ENCODE peak calls at places on chromosomes 7 and 10, in six cellular contexts. One of them, this sample, is unnamed.

GRCh38 chr7:70353310-70353947 is 755.2 kb downstream of the AUTS2 start:
- DNase-seq in choroid plexus epithelial cell: no peak
- DNase-seq in GM10248: no peak
- DNase-seq in GM12865: no peak
- DNase-seq in endothelial cell: no peak
- DNase-seq in astrocyte: no peak
- DNase-seq in this sample: peak; percentile 71

GRCh38 chr10:88428976-88429375 is 154.1 kb downstream of the RNLS start:
- DNase-seq in astrocyte: no peak
- DNase-seq in choroid plexus epithelial cell: no peak
- DNase-seq in endothelial cell: no peak
- DNase-seq in GM10248: no peak
- DNase-seq in GM12865: no peak
- DNase-seq in this sample: no peak

GRCh38 chr10:103712898-103713498 is 142.4 kb downstream of the SH3PXD2A start:
- DNase-seq in endothelial cell: peak; percentile 85
- DNase-seq in GM10248: peak; percentile 78
- DNase-seq in astrocyte: peak; percentile 41
- DNase-seq in GM12865: peak; percentile 81
- DNase-seq in choroid plexus epithelial cell: peak; percentile 85
- DNase-seq in this sample: peak; percentile 77

GRCh38 chr10:71893920-71894319 is 42.9 kb upstream of the PSAP start:
- DNase-seq in choroid plexus epithelial cell: no peak
- DNase-seq in astrocyte: no peak
- DNase-seq in GM10248: no peak
- DNase-seq in GM12865: no peak
- DNase-seq in endothelial cell: no peak
- DNase-seq in this sample: no peak

GRCh38 chr7:137519964-137520363 is 176.4 kb upstream of the PTN start:
- DNase-seq in GM12865: no peak
- DNase-seq in astrocyte: peak; percentile 66
- DNase-seq in choroid plexus epithelial cell: peak; percentile 17
- DNase-seq in endothelial cell: no peak
- DNase-seq in GM10248: no peak
- DNase-seq in this sample: peak; percentile 38

GRCh38 chr7:55254242-55254595 is 110.9 kb upstream of the LANCL2 start:
- DNase-seq in GM12865: no peak
- DNase-seq in choroid plexus epithelial cell: no peak
- DNase-seq in astrocyte: no peak
- DNase-seq in endothelial cell: no peak
- DNase-seq in GM10248: no peak
- DNase-seq in this sample: no peak

GRCh38 chr7:99407849-99408346 is 499 bp downstream of the PDAP1 start:
- DNase-seq in endothelial cell: peak; percentile 24
- DNase-seq in GM12865: peak; percentile 46
- DNase-seq in choroid plexus epithelial cell: peak; percentile 79
- DNase-seq in astrocyte: peak; percentile 79
- DNase-seq in GM10248: no peak
- DNase-seq in this sample: peak; percentile 82

GRCh38 chr7:149753370-149754233 is 19.8 kb downstream of the ZNF467 start:
- DNase-seq in choroid plexus epithelial cell: peak; percentile 59
- DNase-seq in astrocyte: peak; percentile 12
- DNase-seq in GM12865: no peak
- DNase-seq in endothelial cell: peak; percentile 77
- DNase-seq in GM10248: no peak
- DNase-seq in this sample: peak; percentile 33

GRCh38 chr7:33591481-33591880 is 313.9 kb upstream of the BMPER start:
- DNase-seq in choroid plexus epithelial cell: peak; percentile 61
- DNase-seq in GM10248: no peak
- DNase-seq in endothelial cell: no peak
- DNase-seq in astrocyte: no peak
- DNase-seq in GM12865: no peak
- DNase-seq in this sample: no peak

GRCh38 chr7:129923709-129924108 is 29.1 kb downstream of the UBE2H start:
- DNase-seq in astrocyte: peak; percentile 92
- DNase-seq in choroid plexus epithelial cell: peak; percentile 89
- DNase-seq in endothelial cell: no peak
- DNase-seq in GM12865: peak; percentile 51
- DNase-seq in GM10248: peak; percentile 47
- DNase-seq in this sample: peak; percentile 85

GRCh38 chr7:100682228-100682741 is 8.7 kb downstream of the GNB2 start:
- DNase-seq in astrocyte: peak; percentile 35
- DNase-seq in GM12865: no peak
- DNase-seq in choroid plexus epithelial cell: peak; percentile 33
- DNase-seq in GM10248: no peak
- DNase-seq in endothelial cell: no peak
- DNase-seq in this sample: no peak

GRCh38 chr10:16754765-16755164 is 62.5 kb downstream of the RSU1 start:
- DNase-seq in GM10248: no peak
- DNase-seq in endothelial cell: no peak
- DNase-seq in choroid plexus epithelial cell: no peak
- DNase-seq in astrocyte: no peak
- DNase-seq in GM12865: no peak
- DNase-seq in this sample: no peak

GRCh38 chr10:47262606-47263295 is 37.2 kb upstream of the GDF10 start:
- DNase-seq in choroid plexus epithelial cell: peak; percentile 75
- DNase-seq in astrocyte: peak; percentile 70
- DNase-seq in GM12865: no peak
- DNase-seq in GM10248: no peak
- DNase-seq in endothelial cell: no peak
- DNase-seq in this sample: peak; percentile 79

GRCh38 chr7:69912141-69912540 is 313.9 kb downstream of the AUTS2 start:
- DNase-seq in endothelial cell: no peak
- DNase-seq in astrocyte: no peak
- DNase-seq in GM12865: no peak
- DNase-seq in choroid plexus epithelial cell: no peak
- DNase-seq in GM10248: no peak
- DNase-seq in this sample: no peak

GRCh38 chr7:101108961-101109360 is 17.9 kb upstream of the SERPINE1 start:
- DNase-seq in astrocyte: no peak
- DNase-seq in GM12865: no peak
- DNase-seq in choroid plexus epithelial cell: no peak
- DNase-seq in GM10248: peak; percentile 24
- DNase-seq in endothelial cell: no peak
- DNase-seq in this sample: no peak

GRCh38 chr10:132845780-132846595 is 60.0 kb upstream of the NKX6-2 start:
- DNase-seq in GM12865: no peak
- DNase-seq in choroid plexus epithelial cell: no peak
- DNase-seq in GM10248: no peak
- DNase-seq in endothelial cell: no peak
- DNase-seq in astrocyte: no peak
- DNase-seq in this sample: no peak

GRCh38 chr7:114660007-114660406 is 245.4 kb downstream of the FOXP2 start:
- DNase-seq in astrocyte: no peak
- DNase-seq in choroid plexus epithelial cell: no peak
- DNase-seq in endothelial cell: no peak
- DNase-seq in GM12865: no peak
- DNase-seq in GM10248: no peak
- DNase-seq in this sample: no peak

GRCh38 chr10:75776738-75777504 is 345.5 kb downstream of the LRMDA start:
- DNase-seq in astrocyte: no peak
- DNase-seq in choroid plexus epithelial cell: no peak
- DNase-seq in GM10248: no peak
- DNase-seq in GM12865: no peak
- DNase-seq in endothelial cell: no peak
- DNase-seq in this sample: no peak

GRCh38 chr7:66974986-66975590 is 20.3 kb downstream of the SBDS start:
- DNase-seq in astrocyte: no peak
- DNase-seq in GM10248: no peak
- DNase-seq in GM12865: peak; percentile 14
- DNase-seq in endothelial cell: no peak
- DNase-seq in choroid plexus epithelial cell: no peak
- DNase-seq in this sample: no peak

GRCh38 chr10:79093658-79094411 is 25.1 kb downstream of the ZMIZ1 start:
- DNase-seq in choroid plexus epithelial cell: peak; percentile 82
- DNase-seq in GM12865: peak; percentile 62
- DNase-seq in astrocyte: peak; percentile 70
- DNase-seq in GM10248: no peak
- DNase-seq in endothelial cell: no peak
- DNase-seq in this sample: no peak

GRCh38 chr7:5702876-5703571 is 78.4 kb downstream of the RNF216 start:
- DNase-seq in choroid plexus epithelial cell: peak; percentile 57
- DNase-seq in astrocyte: peak; percentile 75
- DNase-seq in GM10248: no peak
- DNase-seq in endothelial cell: no peak
- DNase-seq in GM12865: no peak
- DNase-seq in this sample: no peak

GRCh38 chr10:117619710-117620405 is 77.3 kb downstream of the EMX2 start:
- DNase-seq in astrocyte: no peak
- DNase-seq in GM10248: no peak
- DNase-seq in GM12865: peak; percentile 19
- DNase-seq in endothelial cell: no peak
- DNase-seq in choroid plexus epithelial cell: no peak
- DNase-seq in this sample: peak; percentile 49

GRCh38 chr7:75054744-75055527 is 18.7 kb downstream of the RCC1L start:
- DNase-seq in GM12865: no peak
- DNase-seq in astrocyte: peak; percentile 97
- DNase-seq in endothelial cell: no peak
- DNase-seq in GM10248: no peak
- DNase-seq in choroid plexus epithelial cell: peak; percentile 78
- DNase-seq in this sample: peak; percentile 94

GRCh38 chr10:46326971-46327370 is 40.2 kb downstream of the ANTXRL start:
- DNase-seq in GM12865: no peak
- DNase-seq in astrocyte: no peak
- DNase-seq in choroid plexus epithelial cell: no peak
- DNase-seq in endothelial cell: no peak
- DNase-seq in GM10248: no peak
- DNase-seq in this sample: no peak

GRCh38 chr10:79191951-79192676 is 123.3 kb downstream of the ZMIZ1 start:
- DNase-seq in astrocyte: no peak
- DNase-seq in GM12865: no peak
- DNase-seq in endothelial cell: no peak
- DNase-seq in GM10248: no peak
- DNase-seq in choroid plexus epithelial cell: no peak
- DNase-seq in this sample: no peak

GRCh38 chr10:132538031-132538789 is 623 bp downstream of the INPP5A start:
- DNase-seq in endothelial cell: no peak
- DNase-seq in astrocyte: no peak
- DNase-seq in GM12865: peak; percentile 40
- DNase-seq in GM10248: no peak
- DNase-seq in choroid plexus epithelial cell: no peak
- DNase-seq in this sample: no peak

GRCh38 chr7:133052826-133053225 is 29.1 kb downstream of the CHCHD3 start:
- DNase-seq in GM12865: no peak
- DNase-seq in astrocyte: no peak
- DNase-seq in choroid plexus epithelial cell: no peak
- DNase-seq in GM10248: no peak
- DNase-seq in endothelial cell: no peak
- DNase-seq in this sample: peak; percentile 48

GRCh38 chr7:136183981-136184380 is 206.8 kb upstream of the MTPN start:
- DNase-seq in GM10248: no peak
- DNase-seq in endothelial cell: peak; percentile 9
- DNase-seq in GM12865: no peak
- DNase-seq in astrocyte: peak; percentile 2
- DNase-seq in choroid plexus epithelial cell: peak; percentile 13
- DNase-seq in this sample: no peak
- TF ChIP-seq CTCF in GM10248: no peak
- TF ChIP-seq CTCF in endothelial cell: no peak
- TF ChIP-seq CTCF in GM12865: no peak
- TF ChIP-seq CTCF in astrocyte: no peak
- TF ChIP-seq CTCF in choroid plexus epithelial cell: peak; percentile 21
- TF ChIP-seq CTCF in this sample: no peak

GRCh38 chr7:107703219-107703618 is 40.7 kb upstream of the CBLL1 start:
- DNase-seq in GM10248: no peak
- DNase-seq in astrocyte: no peak
- DNase-seq in GM12865: no peak
- DNase-seq in endothelial cell: no peak
- DNase-seq in choroid plexus epithelial cell: no peak
- DNase-seq in this sample: no peak
- TF ChIP-seq CTCF in GM10248: no peak
- TF ChIP-seq CTCF in astrocyte: no peak
- TF ChIP-seq CTCF in GM12865: no peak
- TF ChIP-seq CTCF in endothelial cell: no peak
- TF ChIP-seq CTCF in choroid plexus epithelial cell: no peak
- TF ChIP-seq CTCF in this sample: no peak

DNA sequence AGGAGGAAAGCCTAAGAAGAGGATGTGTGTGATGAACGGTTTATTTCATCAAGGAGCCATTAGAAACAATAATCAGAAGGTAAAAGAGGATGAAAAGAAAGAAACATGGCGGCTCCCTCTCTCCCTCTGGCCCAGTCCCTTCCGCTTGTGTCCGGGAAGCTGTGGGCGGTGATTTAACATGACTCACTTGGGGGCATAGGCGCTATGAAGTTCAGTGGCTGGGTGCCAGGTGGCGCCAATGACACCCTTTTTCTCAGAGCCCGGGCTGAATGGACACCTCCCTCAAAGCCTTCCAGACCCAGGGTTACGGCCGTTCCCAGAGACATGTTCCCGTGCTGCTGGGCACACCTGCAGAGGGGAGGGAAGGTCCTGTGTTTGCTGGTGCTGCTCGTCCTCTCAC is 244.0 kb downstream of the SKAP2 start:
- DNase-seq in astrocyte: no peak
- DNase-seq in choroid plexus epithelial cell: no peak
- DNase-seq in endothelial cell: peak; percentile 11
- DNase-seq in GM10248: no peak
- DNase-seq in GM12865: no peak
- DNase-seq in this sample: no peak
- TF ChIP-seq CTCF in astrocyte: no peak
- TF ChIP-seq CTCF in choroid plexus epithelial cell: no peak
- TF ChIP-seq CTCF in endothelial cell: peak; percentile 26
- TF ChIP-seq CTCF in GM10248: no peak
- TF ChIP-seq CTCF in GM12865: no peak
- TF ChIP-seq CTCF in this sample: no peak

GRCh38 chr10:93180402-93181040 is 106.8 kb downstream of the CYP26A1 start:
- DNase-seq in GM12865: no peak
- DNase-seq in GM10248: no peak
- DNase-seq in astrocyte: peak; percentile 22
- DNase-seq in endothelial cell: no peak
- DNase-seq in choroid plexus epithelial cell: no peak
- DNase-seq in this sample: peak; percentile 87

GRCh38 chr10:93181249-93181928 is 107.7 kb downstream of the CYP26A1 start:
- DNase-seq in endothelial cell: no peak
- DNase-seq in GM12865: no peak
- DNase-seq in astrocyte: no peak
- DNase-seq in GM10248: no peak
- DNase-seq in choroid plexus epithelial cell: no peak
- DNase-seq in this sample: no peak

GRCh38 chr10:93186631-93187030 is 112.9 kb downstream of the CYP26A1 start:
- DNase-seq in choroid plexus epithelial cell: peak; percentile 34
- DNase-seq in GM12865: no peak
- DNase-seq in astrocyte: peak; percentile 20
- DNase-seq in endothelial cell: no peak
- DNase-seq in GM10248: no peak
- DNase-seq in this sample: peak; percentile 87

GRCh38 chr10:93181929-93182327 is 108.2 kb downstream of the CYP26A1 start:
- DNase-seq in GM12865: no peak
- DNase-seq in endothelial cell: no peak
- DNase-seq in choroid plexus epithelial cell: no peak
- DNase-seq in GM10248: no peak
- DNase-seq in astrocyte: no peak
- DNase-seq in this sample: no peak

DNA sequence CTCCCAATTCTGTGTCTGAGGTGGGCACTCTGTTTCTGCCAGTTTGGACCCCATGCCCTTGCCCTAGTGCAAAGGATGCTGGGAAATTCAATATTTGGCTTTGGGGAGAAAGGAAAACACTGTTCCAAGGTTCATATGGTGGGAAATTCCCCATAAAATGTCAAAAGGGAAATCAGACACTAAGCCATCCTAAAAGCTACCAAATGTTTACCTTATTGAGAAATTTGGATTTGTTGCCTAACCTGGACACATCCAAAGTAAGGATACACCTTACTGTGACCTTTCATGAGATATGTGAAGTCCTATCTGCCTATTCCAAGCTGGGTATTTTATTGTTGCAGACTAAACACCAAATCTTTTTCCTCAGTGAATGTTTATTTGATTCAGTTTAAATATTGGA is 109.1 kb downstream of the CYP26A1 start:
- DNase-seq in endothelial cell: no peak
- DNase-seq in choroid plexus epithelial cell: no peak
- DNase-seq in GM10248: no peak
- DNase-seq in astrocyte: no peak
- DNase-seq in GM12865: no peak
- DNase-seq in this sample: no peak
- TF ChIP-seq CTCF in endothelial cell: no peak
- TF ChIP-seq CTCF in choroid plexus epithelial cell: no peak
- TF ChIP-seq CTCF in GM10248: no peak
- TF ChIP-seq CTCF in astrocyte: no peak
- TF ChIP-seq CTCF in GM12865: no peak
- TF ChIP-seq CTCF in this sample: no peak

This sample was measured in AG10803.